ENCODE peak calls at places on chromosome 10, in ten cellular contexts. E is EH; M is left colon; W is hepatocyte; Z is HS-5; Y is myocyte; G is T-helper 1 cell; I is stimulated activated CD4-positive, alpha-beta T cell treated with anti-CD3 and anti-CD28 coated beads, Interleukin-15, amount 100 ng/mL, for 24 hours; T is HTR-8/SVneo; C is A549. J is an unnamed sample.

GRCh38 chr10:86100581-86101061 is 266.0 kb downstream of the GRID1 start:
- DNase-seq in E (peak; percentile 22), M (no peak), W (peak; percentile 42), Z (no peak), Y (no peak), G (no peak), I (no peak), T (peak; percentile 20), C (peak; percentile 58), J (no peak)

GRCh38 chr10:6746782-6747181 is 166.7 kb upstream of the PRKCQ start:
- DNase-seq in E (peak; percentile 27), M (no peak), W (no peak), Z (no peak), Y (no peak), G (no peak), I (no peak), T (no peak), C (no peak), J (no peak)

GRCh38 chr10:7541137-7542087 is 125.4 kb downstream of the ITIH5 start:
- DNase-seq in E (peak; percentile 1), M (peak; percentile 48), W (peak; percentile 80), Z (no peak), Y (no peak), G (no peak), I (no peak), T (no peak), C (no peak), J (no peak)

GRCh38 chr10:3008518-3009195 is 58.7 kb upstream of the PFKP start:
- DNase-seq in E (no peak), M (no peak), W (no peak), Z (no peak), Y (no peak), G (no peak), I (no peak), T (no peak), C (no peak), J (no peak)

GRCh38 chr10:47021850-47022249 is 110.6 kb downstream of the PTPN20 start:
- DNase-seq in E (no peak), M (no peak), W (no peak), Z (no peak), Y (no peak), G (no peak), I (no peak), T (no peak), C (peak; percentile 28), J (no peak)

GRCh38 chr10:96267234-96267705 is 4.1 kb downstream of the BLNK start:
- DNase-seq in E (no peak), M (no peak), W (peak; percentile 44), Z (no peak), Y (no peak), G (no peak), I (no peak), T (no peak), C (no peak), J (no peak)

GRCh38 chr10:2037966-2038493 is 300.7 kb upstream of the ADARB2 start:
- DNase-seq in E (no peak), M (no peak), W (no peak), Z (no peak), Y (no peak), G (no peak), I (no peak), T (no peak), C (no peak), J (no peak)

GRCh38 chr10:53601260-53601875 is 828.8 kb upstream of the MBL2 start:
- DNase-seq in E (peak; percentile 25), M (no peak), W (peak; percentile 75), Z (peak; percentile 26), Y (peak; percentile 22), G (no peak), I (no peak), T (peak; percentile 27), C (peak; percentile 4), J (no peak)

GRCh38 chr10:28679941-28680752 is 2.8 kb downstream of the BAMBI start:
- DNase-seq in E (peak; percentile 40), M (no peak), W (peak; percentile 54), Z (no peak), Y (no peak), G (no peak), I (peak; percentile 16), T (no peak), C (no peak), J (no peak)

GRCh38 chr10:122044713-122045112 is 55.8 kb downstream of the TACC2 start:
- DNase-seq in E (peak; percentile 50), M (no peak), W (peak; percentile 74), Z (no peak), Y (peak; percentile 68), G (no peak), I (no peak), T (no peak), C (no peak), J (no peak)

GRCh38 chr10:14093735-14094484 is 236.8 kb downstream of the FRMD4A start:
- DNase-seq in E (peak; percentile 76), M (no peak), W (peak; percentile 30), Z (no peak), Y (peak; percentile 58), G (no peak), I (no peak), T (peak; percentile 34), C (peak; percentile 17), J (no peak)

GRCh38 chr10:79055100-79055782 is 13.5 kb upstream of the ZMIZ1 start:
- DNase-seq in E (no peak), M (peak; percentile 16), W (no peak), Z (no peak), Y (no peak), G (no peak), I (no peak), T (no peak), C (no peak), J (no peak)

GRCh38 chr10:71933651-71934050 is 30.5 kb upstream of the CHST3 start:
- DNase-seq in E (no peak), M (no peak), W (no peak), Z (no peak), Y (no peak), G (no peak), I (peak; percentile 77), T (no peak), C (no peak), J (peak; percentile 65)

GRCh38 chr10:3067045-3067858 is at the start of gene PFKP:
- DNase-seq in E (peak; percentile 46), M (peak; percentile 53), W (peak; percentile 44), Z (no peak), Y (no peak), G (peak; percentile 62), I (peak; percentile 83), T (peak; percentile 51), C (no peak), J (peak; percentile 65)

GRCh38 chr10:69360485-69361302 is 56.0 kb downstream of the TACR2 start:
- DNase-seq in E (peak; percentile 86), M (peak; percentile 86), W (peak; percentile 82), Z (no peak), Y (peak; percentile 68), G (no peak), I (no peak), T (no peak), C (peak; percentile 94), J (no peak)

GRCh38 chr10:114680557-114681117 is 22.6 kb upstream of the ABLIM1 start:
- DNase-seq in E (no peak), M (no peak), W (no peak), Z (no peak), Y (peak; percentile 24), G (no peak), I (no peak), T (no peak), C (no peak), J (no peak)